ENCODE peak calls at places on chromosomes 1 and 21, in nine cellular contexts. B is cardiac muscle cell, E is PC-9, T is left ventricle myocardium inferior, X is esophagus muscularis mucosa, F is prostate gland, A is MM.1S, R is heart left ventricle, Q is tibial artery. Y is an unnamed sample. For H3K36me3, the result is how much of the 10 kb centered on the place peaks cover.

GRCh38 chr1:167066333-167067122 is 23.6 kb downstream of the GPA33 start:
- DNase-seq in T (peak), R (peak), F (peak), E (peak), A (peak), B (peak), X (no peak), Q (peak), Y (peak)

GRCh38 chr1:6466023-6466422 is at the start of gene TNFRSF25:
- DNase-seq in E (no peak), T (no peak), F (no peak), B (no peak), R (no peak), Q (no peak), X (no peak), A (no peak), Y (no peak)

GRCh38 chr1:169849346-169850022 is 44.2 kb downstream of the SCYL3 start:
- DNase-seq in E (no peak), F (peak), B (no peak), T (no peak), A (no peak), X (no peak), Q (no peak), R (no peak), Y (no peak)

GRCh38 chr21:14545906-14546480 is at the start of gene SAMSN1:
- DNase-seq in Q (no peak), A (peak), R (peak), X (no peak), B (peak), E (no peak), F (no peak), T (no peak), Y (no peak)

GRCh38 chr1:58874757-58875755 is 91.2 kb upstream of the JUN start:
- DNase-seq in R (no peak), E (peak), Q (peak), A (peak), B (peak), T (peak), F (no peak), X (no peak), Y (peak)

GRCh38 chr1:226598455-226598849 is 49.9 kb downstream of the STUM start:
- DNase-seq in X (no peak), A (no peak), F (no peak), T (no peak), Q (peak), E (no peak), B (no peak), R (no peak), Y (no peak)

GRCh38 chr1:175427625-175428024 is 235.0 kb upstream of the KIAA0040 start:
- DNase-seq in R (no peak), Q (no peak), X (no peak), T (no peak), A (no peak), B (no peak), F (no peak), E (no peak), Y (no peak)

GRCh38 chr1:38028671-38029070 is 16.1 kb downstream of the UTP11 start:
- DNase-seq in A (peak), X (no peak), R (no peak), B (no peak), T (no peak), E (no peak), Q (no peak), F (no peak), Y (no peak)

GRCh38 chr21:31128234-31128633 is 90.0 kb upstream of the KRTAP19-8 start:
- DNase-seq in Q (no peak), E (no peak), X (no peak), R (no peak), B (no peak), A (no peak), T (no peak), F (no peak), Y (no peak)

GRCh38 chr1:85386068-85386722 is 78.8 kb downstream of the DDAH1 start:
- DNase-seq in B (no peak), T (no peak), X (no peak), E (no peak), F (no peak), Q (no peak), A (no peak), R (no peak), Y (no peak)

GRCh38 chr1:63693956-63694607 is 79.7 kb upstream of the ROR1 start:
- DNase-seq in X (no peak), T (no peak), A (no peak), F (no peak), R (no peak), B (no peak), Q (no peak), E (no peak), Y (no peak)

GRCh38 chr1:35592991-35593769 is 20.1 kb downstream of the TFAP2E start:
- DNase-seq in T (no peak), E (peak), F (no peak), R (no peak), X (no peak), B (peak), A (no peak), Q (no peak), Y (no peak)

GRCh38 chr1:240455228-240455821 is 156.6 kb downstream of the GREM2 start:
- DNase-seq in F (no peak), T (no peak), B (peak), Q (no peak), A (peak), X (no peak), R (no peak), E (no peak), Y (no peak)

GRCh38 chr1:50332941-50333594 is 90.2 kb downstream of the DMRTA2 start:
- DNase-seq in R (peak), Q (no peak), E (peak), B (peak), X (no peak), F (peak), A (peak), T (peak), Y (peak)

DNA sequence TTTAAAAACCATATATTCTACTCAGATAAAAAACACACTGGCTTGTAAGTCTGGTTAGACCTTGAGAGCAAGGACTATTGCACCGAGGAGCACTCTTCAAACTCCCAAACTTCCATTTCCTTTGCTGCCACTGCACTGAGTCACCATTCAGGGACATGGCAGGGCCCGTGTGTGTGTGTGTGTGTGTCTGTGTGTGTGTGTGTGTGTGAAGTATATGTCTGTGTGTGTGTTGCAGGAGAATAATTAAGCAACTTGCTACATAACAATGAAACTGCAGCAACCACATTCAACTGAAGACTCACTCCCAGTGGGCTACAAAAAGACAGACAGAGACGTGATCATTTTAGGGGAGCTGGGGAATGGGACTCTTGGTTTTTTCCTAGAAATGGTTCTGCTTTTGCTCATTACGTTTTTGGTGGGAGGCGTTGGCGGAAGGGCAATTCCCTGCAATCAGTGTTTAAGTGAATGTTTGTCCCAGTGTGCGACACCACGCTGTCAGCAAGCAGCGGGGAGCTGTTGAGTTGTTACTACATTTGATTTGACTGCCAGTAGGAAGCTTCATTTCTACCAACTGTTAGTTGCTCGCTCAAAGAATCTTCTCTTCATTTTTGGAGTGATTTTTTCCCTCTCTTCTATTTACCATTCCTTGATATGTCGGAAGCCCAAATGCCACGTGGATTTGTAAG is 36.2 kb downstream of the ESRRG start:
- DNase-seq in X (no peak), B (peak), A (no peak), F (no peak), Q (no peak), R (no peak), E (no peak), T (no peak), Y (peak)
- H3K4me3 ChIP-seq in X (no peak), B (no peak), A (no peak), F (no peak), Q (no peak), R (no peak), E (no peak), T (peak), Y (peak)

DNA sequence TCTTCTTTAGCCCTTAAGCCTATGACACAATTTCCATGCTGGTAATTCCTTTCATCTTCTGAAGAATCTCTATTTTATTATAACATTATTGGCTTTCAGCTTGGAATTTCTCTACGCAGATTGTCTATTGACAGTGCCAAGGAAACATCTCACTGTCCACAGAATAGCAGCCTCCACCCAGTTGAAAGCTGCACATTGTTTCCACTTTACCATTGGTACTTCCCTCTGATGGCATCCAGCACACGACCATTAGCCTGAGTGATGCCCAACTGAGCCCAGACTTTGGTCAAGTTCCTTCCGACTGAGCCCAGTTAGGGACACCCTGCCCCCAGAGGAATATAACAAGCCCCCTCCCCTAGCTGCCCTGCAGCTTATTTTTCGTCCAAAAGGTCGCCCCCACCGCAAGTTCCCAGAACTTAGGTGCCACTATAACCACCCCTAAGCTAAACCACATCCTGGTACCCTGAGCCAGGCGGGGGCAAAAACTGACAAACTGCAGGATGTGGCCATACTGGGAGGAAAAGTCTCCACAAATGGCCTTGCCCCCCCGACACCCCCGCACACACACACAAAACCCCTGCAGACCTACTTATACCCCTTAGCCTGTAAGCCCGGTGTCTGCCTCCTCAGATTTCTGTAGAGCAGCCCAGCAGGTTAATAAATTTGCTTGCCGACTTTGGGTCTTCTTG is 13.2 kb downstream of the GBP5 start:
- DNase-seq in R (no peak), A (no peak), F (no peak), Q (no peak), T (no peak), E (no peak), B (no peak), X (no peak), Y (no peak)
- H3K36me3 ChIP-seq in R (under half), A (under half), F (under half), Q (under half), T (under half), E (under half), B (under half), X (under half), Y (under half)

DNA sequence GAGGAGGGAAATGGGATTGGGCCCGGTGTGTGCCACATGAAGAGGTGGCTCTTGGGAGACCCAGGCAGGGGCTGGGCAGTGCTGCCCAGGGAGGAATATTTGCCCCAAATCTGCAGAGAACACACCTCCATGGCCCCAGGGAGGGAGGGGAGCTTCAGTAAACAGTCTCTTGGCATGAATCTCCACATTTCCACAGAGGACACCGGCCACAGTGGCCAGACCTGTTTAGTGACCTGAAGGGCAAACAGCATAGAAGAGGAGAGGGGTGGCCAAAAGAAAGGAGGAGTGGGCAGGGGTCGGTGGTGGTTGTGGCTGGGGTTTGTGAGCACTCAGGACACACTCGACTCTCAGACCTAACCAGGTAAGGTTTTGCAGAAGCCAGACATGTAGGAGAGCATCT is 54.0 kb upstream of the IFFO2 start:
- DNase-seq in A (no peak), E (peak), R (no peak), X (no peak), Q (no peak), T (no peak), F (peak), B (no peak), Y (no peak)
- H3K4me3 ChIP-seq in A (peak), E (peak), R (no peak), X (no peak), Q (no peak), T (no peak), F (no peak), B (no peak), Y (no peak)

GRCh38 chr1:244414543-244414942 is 37.2 kb downstream of the ADSS2 start:
- DNase-seq in X (no peak), E (no peak), A (no peak), R (no peak), F (no peak), Q (no peak), B (peak), T (no peak), Y (peak)

GRCh38 chr1:244412116-244412639 is 39.5 kb downstream of the ADSS2 start:
- DNase-seq in A (no peak), Q (no peak), R (no peak), B (no peak), T (no peak), E (no peak), X (no peak), F (no peak), Y (no peak)

GRCh38 chr1:244406337-244406736 is 45.4 kb downstream of the ADSS2 start:
- DNase-seq in R (no peak), A (peak), B (no peak), E (no peak), X (no peak), Q (no peak), T (no peak), F (no peak), Y (no peak)

GRCh38 chr1:244413736-244414135 is 38.0 kb downstream of the ADSS2 start:
- DNase-seq in A (no peak), T (no peak), R (no peak), B (no peak), X (no peak), E (no peak), Q (no peak), F (no peak), Y (no peak)

DNA sequence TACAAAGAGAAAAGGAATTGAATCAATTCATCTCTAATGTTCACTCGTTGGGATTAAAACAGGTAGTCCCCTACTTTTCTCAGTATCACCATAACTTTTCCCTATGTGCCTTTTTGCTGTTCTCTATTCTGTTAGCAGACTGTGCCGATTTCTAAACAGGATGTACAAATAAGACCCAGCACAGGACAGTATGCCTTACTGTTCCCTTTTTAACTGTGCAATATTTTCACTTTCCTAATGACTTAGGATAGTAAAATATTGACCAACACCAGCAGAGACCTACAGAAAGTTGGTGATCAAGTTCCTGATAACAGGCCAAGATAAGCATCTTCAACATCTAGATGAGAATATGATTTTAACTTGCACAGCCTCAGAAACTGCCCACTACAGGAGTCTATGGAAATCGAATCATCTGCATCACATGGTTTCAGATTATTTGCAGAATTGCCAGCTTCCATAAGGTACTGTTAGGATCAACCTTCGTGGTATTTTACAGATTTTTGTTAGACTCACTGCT is 42.0 kb downstream of the ADSS2 start:
- DNase-seq in B (no peak), Q (no peak), F (no peak), E (no peak), R (no peak), T (no peak), X (no peak), A (no peak), Y (no peak)
- H3K36me3 ChIP-seq in B (under half), Q (half or more), F (under half), E (under half), R (under half), T (half or more), X (half or more), A (under half), Y (half or more)

DNA sequence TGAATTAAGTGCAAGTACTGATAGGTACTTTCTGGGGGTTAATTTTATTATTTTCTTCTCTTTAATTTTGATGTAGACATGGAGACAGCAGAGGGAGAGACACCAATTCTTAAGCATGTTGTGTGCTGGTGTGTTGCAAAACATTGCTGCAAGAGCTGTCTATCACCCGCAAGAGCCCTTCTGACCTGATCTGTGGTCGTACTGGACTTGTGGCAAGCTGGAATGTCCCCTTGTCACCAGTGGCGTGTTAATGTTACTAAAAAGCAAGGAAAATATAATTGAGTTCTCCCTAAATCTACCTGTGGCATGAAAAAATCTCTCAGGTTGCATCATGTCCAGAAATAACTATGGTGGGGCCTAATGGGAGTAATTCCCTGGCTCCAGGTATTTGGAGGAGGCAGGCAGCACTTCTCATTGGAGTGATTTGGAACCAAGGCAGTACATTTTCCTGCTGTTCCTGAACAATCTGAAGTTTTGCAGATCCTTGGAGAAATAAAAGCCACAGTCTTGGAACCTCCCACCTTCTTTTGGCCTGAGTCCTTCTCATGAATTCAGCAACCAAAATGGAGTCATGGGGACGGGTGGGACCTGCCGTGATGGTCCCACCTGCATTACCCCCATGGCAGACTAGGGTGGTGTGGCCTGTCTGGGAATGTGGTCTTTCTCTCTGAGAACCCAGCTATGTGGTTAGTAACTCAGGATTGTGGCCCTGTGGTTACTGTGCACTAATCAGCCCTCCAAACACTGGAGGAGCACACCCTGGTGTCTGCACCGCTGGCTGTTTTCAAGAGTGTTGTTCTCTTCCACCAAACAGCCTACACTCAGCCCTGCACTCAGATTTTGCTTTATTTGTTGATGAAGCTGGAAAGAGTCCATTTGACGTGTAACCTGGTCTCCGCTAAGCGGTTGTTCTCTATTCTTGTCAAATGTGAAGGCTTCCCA is 57.4 kb downstream of the GALNT2 start:
- DNase-seq in X (no peak), A (peak), E (no peak), Q (no peak), T (no peak), R (no peak), F (no peak), B (no peak), Y (no peak)
- H3K4me3 ChIP-seq in X (no peak), A (peak), E (no peak), Q (no peak), T (no peak), R (no peak), F (no peak), B (no peak), Y (no peak)

DNA sequence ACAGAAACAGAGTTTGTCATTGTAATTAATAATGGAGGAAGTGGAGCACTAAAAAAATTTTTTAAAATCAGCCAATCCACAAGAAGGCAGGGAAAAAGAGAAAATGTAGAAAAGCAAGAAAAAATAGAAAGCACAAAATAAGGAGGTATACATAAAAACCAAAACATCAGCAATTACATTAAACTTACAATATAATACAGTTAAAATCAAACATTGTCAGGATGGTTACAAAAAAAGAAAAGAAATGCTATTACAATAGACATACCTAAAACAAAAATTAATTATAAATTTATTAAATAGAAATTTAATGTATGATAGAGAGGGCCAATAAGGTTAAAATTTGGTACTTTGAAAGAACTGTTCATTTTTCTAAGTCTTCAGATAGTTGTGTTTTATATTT is 38.7 kb downstream of the PRSS38 start:
- DNase-seq in F (no peak), R (no peak), X (no peak), E (no peak), A (no peak), T (no peak), B (no peak), Q (no peak), Y (no peak)
- H3K36me3 ChIP-seq in F (under half), R (under half), X (under half), E (under half), A (under half), T (under half), B (under half), Q (under half), Y (under half)

GRCh38 chr1:203861379-203862184 is at the start of gene SNRPE:
- DNase-seq in X (peak), B (peak), R (peak), F (peak), A (peak), E (peak), T (peak), Q (peak), Y (peak)

GRCh38 chr1:203858055-203858454 is 3.3 kb upstream of the SNRPE start:
- DNase-seq in Q (no peak), A (no peak), T (no peak), X (no peak), E (peak), F (no peak), B (peak), R (no peak), Y (peak)

GRCh38 chr1:203858975-203859374 is 2.4 kb upstream of the SNRPE start:
- DNase-seq in B (no peak), T (no peak), F (no peak), A (no peak), R (no peak), X (no peak), Q (no peak), E (no peak), Y (no peak)

DNA sequence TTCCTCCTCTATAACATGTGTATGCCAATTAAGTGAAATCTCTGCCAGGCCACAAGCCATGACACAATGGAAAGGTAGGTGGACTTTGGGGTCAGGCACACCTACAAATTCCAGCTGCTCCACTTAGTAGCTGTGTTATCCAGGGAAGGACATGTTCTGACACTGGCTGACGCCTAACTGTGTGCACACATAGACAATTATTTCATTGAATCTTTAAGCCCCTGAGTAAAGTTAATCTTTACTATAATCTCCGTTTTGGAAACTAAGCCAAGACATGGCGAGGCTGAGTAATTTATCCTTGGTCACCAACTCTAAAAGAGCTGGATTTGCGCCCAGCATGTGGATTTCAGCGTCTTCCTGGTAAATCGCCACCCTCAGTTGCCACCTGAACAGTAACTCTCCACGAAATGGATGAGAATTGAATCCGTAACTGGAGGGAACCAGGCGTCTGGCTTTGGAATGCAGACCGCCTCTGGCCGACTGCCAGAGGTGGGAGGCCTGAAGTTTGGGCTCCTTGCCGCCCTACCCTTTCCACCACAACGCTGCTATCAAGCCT is 925 bp upstream of the SNRPE start:
- DNase-seq in X (no peak), Q (no peak), A (no peak), B (peak), E (peak), T (no peak), F (peak), R (no peak), Y (peak)
- H3K4me3 ChIP-seq in X (peak), Q (peak), A (peak), B (no peak), E (peak), T (peak), F (peak), R (no peak), Y (peak)

Y was measured in MG63.